ENCODE peak calls at places on chromosomes 3 and 15, in five cellular contexts. J, W, D, Z and S are unnamed samples. For H3K4me1, the result is how much of the 10 kb centered on the place peaks cover.

GRCh38 chr15:95169701-95170459 is 938.5 kb downstream of the MCTP2 start:
- DNase-seq in Z (no peak), J (peak), W (no peak), D (no peak), S (no peak)

GRCh38 chr3:192862408-192863385 is 55.0 kb downstream of the MB21D2 start:
- DNase-seq in Z (no peak), W (peak), J (peak), D (no peak), S (no peak)

GRCh38 chr3:78894787-78895186 is 873.0 kb downstream of the ROBO1 start:
- DNase-seq in Z (no peak), J (no peak), W (no peak), D (no peak), S (no peak)

GRCh38 chr3:44649709-44650108 is 1.2 kb downstream of the ZNF35 start:
- DNase-seq in D (no peak), Z (no peak), W (no peak), J (no peak), S (no peak)

GRCh38 chr15:69577397-69577796 is 124.8 kb downstream of the RPLP1 start:
- DNase-seq in Z (no peak), J (no peak), W (no peak), D (no peak), S (no peak)

GRCh38 chr15:27681038-27681437 is 418.1 kb downstream of the OCA2 start:
- DNase-seq in D (no peak), W (no peak), Z (peak), J (no peak), S (no peak)

GRCh38 chr3:127728417-127728816 is 55.7 kb downstream of the ABTB1 start:
- DNase-seq in J (peak), W (peak), D (no peak), Z (no peak), S (no peak)

GRCh38 chr3:188196232-188196990 is 42.5 kb downstream of the LPP start:
- DNase-seq in W (peak), Z (no peak), D (no peak), J (peak), S (no peak)

GRCh38 chr15:60752973-60753720 is 274.2 kb upstream of the ICE2 start:
- DNase-seq in J (no peak), W (peak), Z (no peak), D (no peak), S (no peak)

GRCh38 chr3:195224980-195225580 is 45.9 kb downstream of the XXYLT1 start:
- DNase-seq in D (no peak), J (no peak), Z (peak), W (no peak), S (no peak)

GRCh38 chr3:45778761-45779201 is 17.6 kb downstream of the SLC6A20 start:
- DNase-seq in D (no peak), W (no peak), J (no peak), Z (no peak), S (peak)

GRCh38 chr15:62344806-62345539 is 179.9 kb upstream of the C2CD4B start:
- DNase-seq in Z (peak), D (peak), W (peak), J (peak), S (peak)

GRCh38 chr15:100308222-100309007 is 33.4 kb downstream of the ADAMTS17 start:
- DNase-seq in D (no peak), Z (no peak), J (no peak), W (no peak), S (no peak)

GRCh38 chr15:80494311-80494710 is 90.1 kb downstream of the ARNT2 start:
- DNase-seq in D (no peak), W (peak), Z (no peak), J (peak), S (no peak)

GRCh38 chr3:158742861-158743260 is 10.6 kb upstream of the RARRES1 start:
- DNase-seq in J (peak), W (no peak), D (no peak), Z (no peak), S (no peak)

GRCh38 chr15:80615783-80616391 is 79.2 kb upstream of the ABHD17C start:
- DNase-seq in D (no peak), Z (no peak), J (peak), W (peak), S (no peak)

GRCh38 chr3:37652851-37653250 is 208.8 kb upstream of the CTDSPL start:
- DNase-seq in Z (peak), J (no peak), D (no peak), W (no peak), S (no peak)

GRCh38 chr15:77186518-77187095 is 115.7 kb upstream of the TSPAN3 start:
- DNase-seq in J (peak), Z (no peak), W (peak), D (no peak), S (no peak)

GRCh38 chr3:101695779-101696372 is 9.4 kb upstream of the RPL24 start:
- DNase-seq in J (peak), D (peak), Z (no peak), W (peak), S (no peak)

GRCh38 chr3:141385386-141386079 is 17.2 kb downstream of the ZBTB38 start:
- DNase-seq in D (no peak), W (no peak), J (peak), Z (no peak), S (no peak)

GRCh38 chr3:131549340-131549739 is 46.6 kb upstream of the MRPL3 start:
- DNase-seq in D (no peak), Z (no peak), W (no peak), J (no peak), S (no peak)

GRCh38 chr3:105425153-105425502 is 58.4 kb downstream of the ALCAM start:
- DNase-seq in J (no peak), Z (no peak), D (no peak), W (no peak), S (no peak)

GRCh38 chr15:78739206-78739605 is 72.1 kb downstream of the ADAMTS7 start:
- DNase-seq in W (no peak), Z (peak), J (no peak), D (no peak), S (no peak)

GRCh38 chr3:143648708-143649107 is 199.6 kb downstream of the SLC9A9 start:
- DNase-seq in J (no peak), W (no peak), D (no peak), Z (peak), S (peak)

DNA sequence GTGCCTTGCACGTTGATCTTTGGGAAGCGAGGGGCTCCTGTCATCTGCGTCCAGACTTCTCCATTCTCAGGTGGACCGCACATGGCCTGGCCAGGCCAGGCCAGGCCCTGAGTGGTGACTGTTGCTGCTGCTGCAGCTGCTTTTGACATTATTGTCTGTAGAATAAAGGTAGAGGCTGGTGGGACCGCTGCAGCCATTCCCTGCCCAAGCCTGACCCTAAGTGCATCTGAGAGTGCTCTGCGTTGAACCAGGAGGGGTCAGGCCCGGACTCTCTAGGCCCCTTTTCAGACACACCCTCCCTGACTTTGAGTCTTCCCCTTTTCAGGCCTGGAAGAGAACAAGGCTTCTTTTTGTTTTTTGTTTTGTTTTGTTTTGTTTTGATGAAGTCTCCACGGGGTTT is 54.7 kb upstream of the FLNB start:
- DNase-seq in W (no peak), Z (no peak), D (no peak), J (no peak), S (no peak)
- H4K91ac ChIP-seq in W (peak), Z (no peak), D (no peak), J (peak), S (no peak)

DNA sequence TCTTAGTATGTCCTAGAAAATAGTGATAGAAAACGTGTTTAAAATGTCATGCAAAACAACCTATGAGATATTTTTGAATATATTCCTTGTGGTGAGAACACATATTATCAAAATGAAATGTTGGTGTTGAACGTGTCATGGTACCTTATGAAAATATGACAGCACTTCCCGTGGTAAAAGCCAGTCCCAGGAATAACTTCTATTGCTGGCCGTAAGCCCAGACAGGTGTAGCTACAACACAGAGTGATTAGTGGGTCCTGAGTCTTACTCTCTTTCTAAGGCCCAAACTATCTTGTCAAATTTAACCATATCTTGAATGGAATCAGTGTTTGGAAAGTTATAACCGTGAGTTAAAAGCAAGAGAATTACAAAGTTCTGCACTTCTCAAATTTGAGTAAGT is 24.1 kb downstream of the RARB start:
- DNase-seq in J (no peak), D (no peak), W (no peak), Z (no peak), S (no peak)
- H3K4me1 ChIP-seq in J (under half), D (under half), W (under half), Z (under half), S (under half)

DNA sequence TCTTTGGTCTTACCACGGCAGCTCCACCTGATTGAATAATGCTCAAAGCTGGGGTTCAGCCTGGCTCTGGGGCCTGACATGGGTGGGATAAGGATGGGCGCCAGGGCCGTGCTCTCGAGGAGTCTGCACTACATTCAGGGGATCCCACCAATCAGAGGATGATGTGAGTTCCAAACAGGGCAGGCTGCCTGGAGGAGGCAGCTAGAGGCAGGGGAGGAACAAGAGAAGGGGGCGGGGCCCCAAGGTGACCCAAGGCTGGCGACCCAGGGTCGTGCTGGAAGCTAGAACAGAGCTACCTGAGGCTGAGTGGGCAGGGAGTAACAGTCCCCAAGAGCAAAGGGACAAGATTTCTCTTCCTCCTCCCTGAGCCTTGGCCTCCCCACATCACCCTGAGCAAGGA is 56.1 kb downstream of the PCSK6 start:
- DNase-seq in Z (peak), W (no peak), J (no peak), D (no peak), S (peak)
- H4K91ac ChIP-seq in Z (no peak), W (peak), J (no peak), D (no peak), S (no peak)

GRCh38 chr3:30658328-30659052 is 52.1 kb downstream of the TGFBR2 start:
- DNase-seq in W (peak), J (peak), D (no peak), Z (no peak), S (no peak)
- H3K4me1 ChIP-seq in W (under half), J (under half), D (under half), Z (under half), S (under half)